ENCODE peak calls at places on chromosomes 3 and 15, in six cellular contexts. T is ELF-1, O is NCI-H774, M is NT2/D1, P is coronary artery, X is SW480. I is an unnamed sample.

GRCh38 chr3:59266551-59266950 is 216.7 kb upstream of the CFAP20DC start:
- DNase-seq in O (no peak), P (no peak), T (no peak), M (no peak), X (no peak), I (no peak)

GRCh38 chr3:86948840-86949239 is 42.1 kb downstream of the VGLL3 start:
- DNase-seq in O (no peak), P (no peak), X (no peak), M (no peak), T (no peak), I (no peak)

GRCh38 chr3:177220136-177220974 is 23.1 kb upstream of the TBL1XR1 start:
- DNase-seq in O (no peak), M (no peak), X (peak; percentile 26), T (no peak), P (no peak), I (no peak)

GRCh38 chr3:178384302-178384939 is 151.8 kb upstream of the KCNMB2 start:
- DNase-seq in T (no peak), M (no peak), X (no peak), P (no peak), O (no peak), I (no peak)

GRCh38 chr3:10504161-10505049 is 981 bp downstream of the ATP2B2 start:
- DNase-seq in O (no peak), X (no peak), P (no peak), M (no peak), T (no peak), I (no peak)

GRCh38 chr3:49263490-49263889 is 13.5 kb downstream of the C3orf62 start:
- DNase-seq in M (no peak), X (no peak), P (no peak), O (no peak), T (no peak), I (no peak)

GRCh38 chr15:75034615-75035014 is 11.2 kb downstream of the PPCDC start:
- DNase-seq in T (no peak), P (no peak), X (no peak), O (no peak), M (no peak), I (no peak)

GRCh38 chr3:77835916-77836315 is 796.0 kb downstream of the ROBO2 start:
- DNase-seq in P (no peak), O (no peak), M (no peak), X (no peak), T (no peak), I (no peak)

GRCh38 chr3:42544492-42545283 is 37.1 kb downstream of the SEC22C start:
- DNase-seq in O (peak; percentile 53), P (peak; percentile 90), X (no peak), M (no peak), T (no peak), I (peak; percentile 21)

GRCh38 chr3:45261333-45262110 is 35.4 kb upstream of the TMEM158 start:
- DNase-seq in M (no peak), X (no peak), O (no peak), P (no peak), T (no peak), I (no peak)

GRCh38 chr3:169665264-169666078 is 2.0 kb upstream of the MECOM start:
- DNase-seq in M (no peak), X (no peak), P (no peak), T (no peak), O (no peak), I (no peak)

GRCh38 chr15:31590609-31591008 is 264.0 kb downstream of the KLF13 start:
- DNase-seq in P (no peak), X (no peak), M (no peak), T (no peak), O (no peak), I (no peak)

GRCh38 chr15:43189296-43189695 is 4.1 kb downstream of the CCNDBP1 start:
- DNase-seq in X (no peak), T (no peak), M (no peak), O (no peak), P (no peak), I (no peak)

GRCh38 chr3:111033470-111034108 is 38.0 kb upstream of the NECTIN3 start:
- DNase-seq in T (no peak), X (no peak), P (no peak), M (no peak), O (no peak), I (no peak)

GRCh38 chr3:55551644-55552043 is 64.5 kb upstream of the WNT5A start:
- DNase-seq in O (no peak), T (no peak), M (no peak), P (no peak), X (no peak), I (no peak)

GRCh38 chr3:110027446-110027845 is 690.1 kb upstream of the DPPA4 start:
- DNase-seq in O (no peak), P (no peak), T (no peak), M (no peak), X (no peak), I (no peak)

GRCh38 chr3:98906230-98906629 is 4.7 kb upstream of the DCBLD2 start:
- DNase-seq in M (no peak), X (no peak), T (no peak), P (no peak), O (no peak), I (no peak)

GRCh38 chr15:72318408-72318942 is 1.5 kb downstream of the CELF6 start:
- DNase-seq in O (no peak), T (no peak), X (no peak), P (no peak), M (no peak), I (no peak)

GRCh38 chr3:66371432-66371831 is 129.4 kb downstream of the LRIG1 start:
- DNase-seq in T (no peak), M (no peak), P (no peak), X (no peak), O (no peak), I (no peak)

GRCh38 chr3:23800731-23801130 is 5.0 kb upstream of the UBE2E1 start:
- DNase-seq in X (no peak), O (no peak), P (no peak), T (no peak), M (no peak), I (no peak)

GRCh38 chr15:31482122-31482922 is 155.7 kb downstream of the KLF13 start:
- DNase-seq in M (no peak), X (no peak), T (no peak), P (peak; percentile 66), O (no peak), I (no peak)

GRCh38 chr3:138118863-138119766 is 3.7 kb upstream of the DZIP1L start:
- DNase-seq in T (peak; percentile 89), M (peak; percentile 75), P (no peak), O (peak; percentile 62), X (peak; percentile 70), I (peak; percentile 12)

GRCh38 chr3:27532931-27533607 is 48.9 kb upstream of the SLC4A7 start:
- DNase-seq in X (peak; percentile 8), T (peak; percentile 39), P (no peak), O (no peak), M (no peak), I (no peak)

GRCh38 chr15:71083349-71083748 is 31.9 kb upstream of the THSD4 start:
- DNase-seq in T (no peak), O (no peak), M (no peak), X (no peak), P (no peak), I (no peak)

GRCh38 chr15:88391006-88391405 is 76.2 kb downstream of the MRPL46 start:
- DNase-seq in T (no peak), P (no peak), X (no peak), O (no peak), M (no peak), I (no peak)

GRCh38 chr3:156478931-156479330 is 76.0 kb downstream of the SSR3 start:
- DNase-seq in P (no peak), O (no peak), T (no peak), X (no peak), M (no peak), I (no peak)

GRCh38 chr3:186315581-186316354 is 46.3 kb downstream of the DGKG start:
- DNase-seq in X (no peak), O (no peak), T (no peak), M (no peak), P (no peak), I (no peak)

GRCh38 chr15:78177447-78177873 is 28.3 kb downstream of the IDH3A start:
- DNase-seq in P (no peak), M (peak; percentile 57), T (peak; percentile 78), X (peak; percentile 13), O (no peak), I (no peak)